ENCODE peak calls at places on chromosome 15, in four cellular contexts. D, J, Q and P are unnamed samples.

GRCh38 chr15:29682781-29683180 is 139.5 kb downstream of the TJP1 start:
- DNase-seq in D (no peak), J (no peak), Q (no peak), P (peak)

GRCh38 chr15:72864681-72865080 is 81.1 kb upstream of the ADPGK start:
- DNase-seq in D (no peak), J (no peak), Q (no peak), P (no peak)

GRCh38 chr15:69548771-69549170 is 96.2 kb downstream of the RPLP1 start:
- DNase-seq in D (no peak), J (no peak), Q (no peak), P (no peak)

GRCh38 chr15:32637704-32638103 is 3.8 kb upstream of the SCG5 start:
- DNase-seq in D (no peak), J (no peak), Q (no peak), P (no peak)

GRCh38 chr15:72782993-72783562 is 480 bp downstream of the ADPGK start:
- DNase-seq in D (peak), J (peak), Q (peak), P (no peak)

GRCh38 chr15:58526647-58527192 is 94.9 kb downstream of the LIPC start:
- DNase-seq in D (no peak), J (no peak), Q (no peak), P (no peak)

GRCh38 chr15:43402255-43402654 is 31.4 kb downstream of the TUBGCP4 start:
- DNase-seq in D (no peak), J (no peak), Q (no peak), P (no peak)

GRCh38 chr15:69462030-69462492 is 9.4 kb downstream of the RPLP1 start:
- DNase-seq in D (no peak), J (no peak), Q (no peak), P (no peak)

GRCh38 chr15:90870354-90871096 is 2.1 kb downstream of the FURIN start:
- DNase-seq in D (no peak), J (no peak), Q (no peak), P (no peak)

GRCh38 chr15:36415643-36416042 is 163.8 kb upstream of the CDIN1 start:
- DNase-seq in D (no peak), J (no peak), Q (no peak), P (peak)

GRCh38 chr15:60865507-60865906 is 363.6 kb downstream of the RORA start:
- DNase-seq in D (no peak), J (no peak), Q (no peak), P (peak)

GRCh38 chr15:70284438-70285214 is 186.9 kb upstream of the TLE3 start:
- DNase-seq in D (peak), J (no peak), Q (peak), P (no peak)

GRCh38 chr15:32866486-32867312 is 148.9 kb downstream of the GREM1 start:
- DNase-seq in D (no peak), J (no peak), Q (no peak), P (no peak)

GRCh38 chr15:25787381-25787780 is 75.7 kb downstream of the ATP10A start:
- DNase-seq in D (no peak), J (no peak), Q (no peak), P (no peak)

GRCh38 chr15:92801774-92802464 is 98.2 kb upstream of the CHD2 start:
- DNase-seq in D (no peak), J (no peak), Q (no peak), P (peak)

GRCh38 chr15:43541785-43542184 is 24.4 kb downstream of the MAP1A start:
- DNase-seq in D (no peak), J (no peak), Q (no peak), P (no peak)

GRCh38 chr15:29115093-29115991 is 154.3 kb downstream of the NSMCE3 start:
- DNase-seq in D (no peak), J (no peak), Q (no peak), P (no peak)

GRCh38 chr15:95016511-95017219 is 785.3 kb downstream of the MCTP2 start:
- DNase-seq in D (no peak), J (no peak), Q (no peak), P (no peak)

GRCh38 chr15:26261413-26261812 is 398.3 kb upstream of the ATP10A start:
- DNase-seq in D (no peak), J (no peak), Q (no peak), P (no peak)

GRCh38 chr15:25862469-25863066 is 559 bp downstream of the ATP10A start:
- DNase-seq in D (no peak), J (peak), Q (peak), P (peak)

GRCh38 chr15:65055201-65055870 is 10.1 kb downstream of the SLC51B start:
- DNase-seq in D (no peak), J (no peak), Q (no peak), P (no peak)

GRCh38 chr15:67918205-67918861 is 78.5 kb upstream of the RNU6-1 start:
- DNase-seq in D (no peak), J (no peak), Q (no peak), P (no peak)

GRCh38 chr15:87826119-87826730 is 430.3 kb downstream of the NTRK3 start:
- DNase-seq in D (no peak), J (no peak), Q (peak), P (no peak)

GRCh38 chr15:85711590-85712192 is 83.0 kb downstream of the KLHL25 start:
- DNase-seq in D (no peak), J (no peak), Q (no peak), P (no peak)

GRCh38 chr15:45714501-45715488 is 80.0 kb downstream of the SQOR start:
- DNase-seq in D (peak), J (peak), Q (peak), P (peak)